ENCODE peak calls at places on chromosomes 5 and 9, in nine cellular contexts. H is PC-3, O is hepatocyte, F is GM23248, Z is MM.1S, C is neural progenitor cell, Y is GM23338, U is HCT116, W is SK-N-SH. R is an unnamed sample.

GRCh38 chr9:10525972-10526371 is 86.8 kb downstream of the PTPRD start:
- DNase-seq in H (no peak), O (no peak), F (no peak), Z (no peak), C (peak), Y (peak), U (no peak), W (no peak), R (no peak)

GRCh38 chr5:106894964-106895363 is 775.8 kb downstream of the EFNA5 start:
- DNase-seq in H (no peak), O (no peak), F (no peak), Z (no peak), C (no peak), Y (no peak), U (no peak), W (no peak), R (no peak)

GRCh38 chr5:66881475-66882161 is 285.4 kb downstream of the MAST4 start:
- DNase-seq in H (peak), O (no peak), F (peak), Z (no peak), C (no peak), Y (no peak), U (no peak), W (no peak), R (no peak)

GRCh38 chr5:180323929-180324632 is 29.1 kb downstream of the GFPT2 start:
- DNase-seq in H (no peak), O (no peak), F (no peak), Z (no peak), C (no peak), Y (no peak), U (no peak), W (no peak), R (no peak)

GRCh38 chr9:84711936-84712335 is 42.4 kb downstream of the NTRK2 start:
- DNase-seq in H (peak), O (no peak), F (peak), Z (no peak), C (no peak), Y (no peak), U (no peak), W (peak), R (no peak)

GRCh38 chr9:122354536-122355199 is 16.2 kb upstream of the PTGS1 start:
- DNase-seq in H (no peak), O (no peak), F (no peak), Z (no peak), C (no peak), Y (no peak), U (no peak), W (no peak), R (no peak)

GRCh38 chr9:135282001-135282731 is 194.7 kb downstream of the OLFM1 start:
- DNase-seq in H (peak), O (peak), F (peak), Z (peak), C (no peak), Y (no peak), U (peak), W (peak), R (peak)

GRCh38 chr5:5331838-5332237 is 90.6 kb upstream of the ICE1 start:
- DNase-seq in H (no peak), O (no peak), F (no peak), Z (no peak), C (no peak), Y (no peak), U (no peak), W (no peak), R (no peak)

GRCh38 chr9:132986586-132986985 is 8.1 kb downstream of the GFI1B start:
- DNase-seq in H (no peak), O (no peak), F (peak), Z (no peak), C (no peak), Y (no peak), U (no peak), W (no peak), R (no peak)

GRCh38 chr5:81007637-81008027 is 47.5 kb downstream of the RASGRF2 start:
- DNase-seq in H (no peak), O (no peak), F (no peak), Z (no peak), C (no peak), Y (no peak), U (no peak), W (no peak), R (no peak)

GRCh38 chr5:123450641-123451421 is 27.6 kb upstream of the CEP120 start:
- DNase-seq in H (no peak), O (peak), F (peak), Z (no peak), C (no peak), Y (no peak), U (no peak), W (no peak), R (no peak)

GRCh38 chr9:22452415-22453010 is 5.9 kb downstream of the DMRTA1 start:
- DNase-seq in H (peak), O (peak), F (peak), Z (peak), C (peak), Y (peak), U (peak), W (no peak), R (peak)

GRCh38 chr5:59813761-59814562 is 79.6 kb downstream of the PDE4D start:
- DNase-seq in H (peak), O (peak), F (peak), Z (peak), C (peak), Y (peak), U (peak), W (peak), R (peak)

GRCh38 chr9:26677965-26678745 is 214.4 kb downstream of the CAAP1 start:
- DNase-seq in H (peak), O (no peak), F (no peak), Z (no peak), C (peak), Y (no peak), U (no peak), W (no peak), R (no peak)

GRCh38 chr5:120073722-120074121 is 390.4 kb upstream of the PRR16 start:
- DNase-seq in H (no peak), O (no peak), F (no peak), Z (no peak), C (no peak), Y (no peak), U (no peak), W (peak), R (no peak)

GRCh38 chr9:34578241-34579096 is 11.1 kb downstream of the CNTFR start:
- DNase-seq in H (no peak), O (peak), F (peak), Z (no peak), C (peak), Y (peak), U (no peak), W (peak), R (no peak)

GRCh38 chr9:96087669-96088299 is 212.3 kb downstream of the ERCC6L2 start:
- DNase-seq in H (peak), O (peak), F (no peak), Z (no peak), C (peak), Y (peak), U (no peak), W (no peak), R (no peak)

GRCh38 chr9:12723409-12724028 is 30.3 kb downstream of the TYRP1 start:
- DNase-seq in H (peak), O (no peak), F (peak), Z (peak), C (no peak), Y (peak), U (peak), W (no peak), R (no peak)

GRCh38 chr5:135501965-135502364 is 33.8 kb downstream of the NEUROG1 start:
- DNase-seq in H (no peak), O (no peak), F (no peak), Z (no peak), C (no peak), Y (no peak), U (no peak), W (no peak), R (no peak)

GRCh38 chr5:42912184-42912766 is 100.6 kb upstream of the SELENOP start:
- DNase-seq in H (peak), O (no peak), F (peak), Z (peak), C (peak), Y (peak), U (peak), W (no peak), R (peak)

GRCh38 chr5:572398-573019 is 39.6 kb upstream of the CEP72 start:
- DNase-seq in H (no peak), O (no peak), F (no peak), Z (no peak), C (no peak), Y (no peak), U (no peak), W (peak), R (no peak)

GRCh38 chr5:569868-570361 is 42.2 kb upstream of the CEP72 start:
- DNase-seq in H (no peak), O (no peak), F (no peak), Z (no peak), C (no peak), Y (no peak), U (no peak), W (no peak), R (no peak)

GRCh38 chr5:569358-569867 is 42.7 kb upstream of the CEP72 start:
- DNase-seq in H (no peak), O (no peak), F (no peak), Z (no peak), C (no peak), Y (no peak), U (no peak), W (no peak), R (no peak)

GRCh38 chr5:571791-572190 is 40.3 kb upstream of the CEP72 start:
- DNase-seq in H (no peak), O (no peak), F (no peak), Z (no peak), C (no peak), Y (no peak), U (no peak), W (peak), R (no peak)

DNA sequence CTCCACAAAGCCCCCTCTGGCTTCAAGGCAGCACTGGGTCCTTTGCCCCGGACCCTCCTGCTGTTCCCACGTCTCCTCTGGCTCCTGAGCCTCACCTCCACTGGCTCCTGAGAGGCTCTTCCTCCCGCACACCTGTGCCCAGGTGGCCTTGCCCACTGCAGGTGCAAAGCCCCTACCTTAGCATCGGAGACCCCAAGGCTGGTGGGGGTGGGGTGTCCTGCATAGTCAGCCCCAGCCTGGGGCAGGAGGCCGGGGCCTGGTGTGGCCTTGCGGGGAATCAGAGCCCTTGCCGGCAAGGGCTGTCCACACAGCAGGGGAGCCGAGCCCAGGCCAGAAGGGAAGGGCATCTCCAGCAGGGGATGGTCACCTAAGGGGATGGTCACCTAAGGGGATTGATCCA is 41.3 kb upstream of the CEP72 start:
- DNase-seq in H (no peak), O (no peak), F (no peak), Z (no peak), C (no peak), Y (no peak), U (no peak), W (no peak), R (no peak)
- TF ChIP-seq EZH2phosphoT487 in H (no peak), O (no peak), F (no peak), Z (no peak), C (no peak), Y (no peak), U (no peak), W (no peak), R (no peak)

DNA sequence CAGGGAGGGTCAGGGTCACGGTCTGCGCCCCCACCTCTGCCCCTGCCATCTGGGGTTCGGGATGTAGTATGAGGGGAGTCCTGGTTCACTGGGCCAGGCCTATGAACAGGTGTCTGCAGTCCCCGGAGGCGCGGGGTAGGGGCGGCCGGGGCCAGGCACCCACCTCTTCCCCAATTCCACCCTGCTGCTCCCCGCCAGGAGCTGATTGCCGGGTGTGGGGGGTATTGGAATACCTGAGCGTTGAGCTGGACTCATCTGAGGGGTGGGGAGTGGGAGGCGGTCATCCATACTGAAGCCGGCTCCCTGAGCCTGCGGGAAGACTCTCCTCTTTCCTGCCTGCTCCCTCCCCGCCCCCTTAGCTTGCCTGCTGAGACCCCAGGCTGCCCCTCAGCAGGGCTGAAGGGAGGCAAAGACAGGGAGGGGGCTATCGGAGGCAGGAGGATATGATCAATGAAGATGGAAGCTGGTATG is 676 bp downstream of the SLC6A7 start:
- DNase-seq in H (no peak), O (no peak), F (no peak), Z (no peak), C (peak), Y (peak), U (no peak), W (no peak), R (no peak)
- H3K4me2 ChIP-seq in H (no peak), O (peak), F (no peak), Z (no peak), C (peak), Y (peak), U (no peak), W (no peak), R (no peak)

GRCh38 chr5:141223112-141223783 is at the start of gene PCDHB14:
- DNase-seq in H (peak), O (peak), F (peak), Z (peak), C (peak), Y (peak), U (peak), W (peak), R (peak)
- TF ChIP-seq EZH2phosphoT487 in H (no peak), O (no peak), F (no peak), Z (no peak), C (no peak), Y (no peak), U (no peak), W (no peak), R (no peak)

GRCh38 chr5:175823731-175824525 is 47.5 kb upstream of the CPLX2 start:
- DNase-seq in H (no peak), O (no peak), F (no peak), Z (no peak), C (peak), Y (peak), U (no peak), W (no peak), R (no peak)

GRCh38 chr5:175821790-175822211 is 49.6 kb upstream of the CPLX2 start:
- DNase-seq in H (peak), O (no peak), F (peak), Z (no peak), C (no peak), Y (no peak), U (peak), W (no peak), R (no peak)

GRCh38 chr5:175822225-175822624 is 49.2 kb upstream of the CPLX2 start:
- DNase-seq in H (peak), O (no peak), F (no peak), Z (no peak), C (no peak), Y (no peak), U (peak), W (no peak), R (no peak)

GRCh38 chr5:175816348-175816747 is 55.0 kb upstream of the CPLX2 start:
- DNase-seq in H (no peak), O (no peak), F (no peak), Z (no peak), C (no peak), Y (peak), U (peak), W (no peak), R (no peak)

DNA sequence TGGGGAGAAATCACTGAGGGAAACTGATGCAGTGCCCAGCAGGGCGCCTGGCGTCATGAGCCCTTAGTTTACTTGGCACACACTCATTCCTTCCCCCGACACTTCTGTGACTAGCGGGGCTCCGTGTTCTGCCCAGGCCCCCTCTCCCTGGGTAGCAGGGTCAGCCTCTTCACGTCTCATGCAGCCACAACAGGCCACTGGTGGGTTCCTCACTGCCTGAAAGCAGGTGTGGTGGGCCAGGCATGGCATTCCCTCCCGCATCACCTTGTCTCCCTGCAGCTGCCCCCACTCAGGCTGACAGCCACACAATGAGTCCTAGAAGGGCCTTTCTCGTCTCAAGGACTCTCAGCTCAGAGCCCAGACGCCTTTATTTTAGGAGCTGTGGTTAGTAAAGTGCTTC is 51.1 kb upstream of the CPLX2 start:
- DNase-seq in H (no peak), O (no peak), F (no peak), Z (no peak), C (no peak), Y (no peak), U (no peak), W (no peak), R (no peak)
- H3K4me2 ChIP-seq in H (no peak), O (no peak), F (no peak), Z (no peak), C (no peak), Y (no peak), U (peak), W (no peak), R (no peak)

GRCh38 chr9:32161720-32162119 is 222.7 kb upstream of the ACO1 start:
- DNase-seq in H (no peak), O (no peak), F (no peak), Z (peak), C (no peak), Y (no peak), U (no peak), W (no peak), R (no peak)
- TF ChIP-seq EZH2phosphoT487 in H (no peak), O (no peak), F (no peak), Z (no peak), C (no peak), Y (no peak), U (no peak), W (no peak), R (no peak)

DNA sequence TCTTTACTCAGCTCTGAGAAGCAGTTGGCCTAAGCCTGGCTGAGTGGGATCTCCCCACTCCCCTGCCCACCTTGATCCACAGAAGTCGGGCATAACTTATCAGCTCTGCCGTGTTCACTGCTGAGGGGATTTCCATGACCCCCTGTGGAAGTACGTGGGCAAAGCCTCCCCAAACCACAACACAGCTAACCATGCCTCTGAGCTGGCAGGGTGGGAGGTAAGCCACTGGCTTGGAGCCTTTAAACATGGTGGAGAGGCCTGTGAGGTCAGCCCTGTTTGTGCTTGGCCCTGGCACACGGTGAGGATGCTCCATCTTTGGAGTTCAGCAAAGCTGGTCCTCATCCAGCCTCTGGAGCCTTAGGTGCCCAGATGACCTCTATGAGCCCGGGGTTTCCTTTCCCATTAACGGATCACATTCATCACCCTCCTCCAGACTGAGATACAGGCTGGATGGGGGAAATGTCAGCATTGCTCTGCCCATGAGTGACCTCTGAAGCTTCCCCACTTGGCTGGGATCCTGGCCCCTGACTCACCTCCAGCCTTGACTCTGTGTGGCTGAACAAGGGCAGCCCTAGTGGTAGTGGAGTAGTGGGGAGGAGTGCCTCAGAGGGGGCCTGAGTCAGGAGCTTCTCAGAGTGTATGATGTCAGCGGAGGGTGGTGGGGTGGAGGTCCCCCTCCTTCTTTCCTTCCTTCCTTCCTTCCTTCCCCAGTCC is 6.2 kb downstream of the PDLIM4 start:
- DNase-seq in H (peak), O (no peak), F (peak), Z (no peak), C (no peak), Y (no peak), U (no peak), W (peak), R (no peak)
- H3K4me2 ChIP-seq in H (peak), O (no peak), F (peak), Z (no peak), C (no peak), Y (no peak), U (peak), W (peak), R (no peak)

GRCh38 chr5:31361234-31361633 is 167.7 kb downstream of the CDH6 start:
- DNase-seq in H (peak), O (peak), F (peak), Z (no peak), C (no peak), Y (no peak), U (no peak), W (peak), R (no peak)
- TF ChIP-seq EZH2phosphoT487 in H (no peak), O (no peak), F (no peak), Z (no peak), C (no peak), Y (no peak), U (no peak), W (no peak), R (no peak)